ENCODE peak calls at places on chromosomes 1 and 21, in ten cellular contexts. B is NT2/D1; S is progenitor cell of endocrine pancreas; W is T-helper 17 cell; F is ELR; I is T-helper 2 cell; D is nucleus accumbens; Y is AG04449; Z is renal cortical epithelial cell; U is stimulated activated CD8-positive, alpha-beta memory T cell treated with anti-CD3 and anti-CD28 coated beads, Interleukin-2, amount 100 ng/mL, for 1 hour. X is an unnamed sample.

GRCh38 chr1:3564921-3565831 is 46.1 kb downstream of the MEGF6 start:
- DNase-seq in B (no peak), S (peak), W (no peak), F (peak), I (peak), D (no peak), Y (no peak), Z (no peak), U (no peak), X (no peak)

GRCh38 chr21:34524671-34525601 is 12.9 kb upstream of the KCNE1 start:
- DNase-seq in B (no peak), S (no peak), W (no peak), F (peak), I (no peak), D (no peak), Y (no peak), Z (no peak), U (no peak), X (no peak)

GRCh38 chr1:84603223-84603622 is 29.0 kb upstream of the CTBS start:
- DNase-seq in B (peak), S (no peak), W (no peak), F (peak), I (no peak), D (no peak), Y (no peak), Z (no peak), U (no peak), X (no peak)

GRCh38 chr1:65772607-65773006 is 20.1 kb upstream of the PDE4B start:
- DNase-seq in B (no peak), S (no peak), W (no peak), F (peak), I (no peak), D (no peak), Y (no peak), Z (no peak), U (no peak), X (no peak)

GRCh38 chr1:29254346-29254745 is 18.0 kb downstream of the PTPRU start:
- DNase-seq in B (no peak), S (no peak), W (no peak), F (no peak), I (no peak), D (no peak), Y (no peak), Z (no peak), U (no peak), X (no peak)

GRCh38 chr1:30790850-30791778 is 33.5 kb upstream of the LAPTM5 start:
- DNase-seq in B (no peak), S (no peak), W (no peak), F (no peak), I (no peak), D (no peak), Y (no peak), Z (no peak), U (no peak), X (no peak)

GRCh38 chr1:11817192-11817591 is 11.2 kb downstream of the CLCN6 start:
- DNase-seq in B (no peak), S (no peak), W (no peak), F (no peak), I (no peak), D (no peak), Y (no peak), Z (no peak), U (no peak), X (no peak)

GRCh38 chr1:9652379-9653194 is 1.1 kb downstream of the PIK3CD start:
- DNase-seq in B (no peak), S (no peak), W (peak), F (peak), I (peak), D (no peak), Y (no peak), Z (no peak), U (peak), X (peak)

GRCh38 chr1:229169399-229169798 is 101.5 kb upstream of the RAB4A start:
- DNase-seq in B (no peak), S (no peak), W (no peak), F (no peak), I (no peak), D (no peak), Y (no peak), Z (no peak), U (no peak), X (no peak)

GRCh38 chr1:243251544-243251943 is 3.5 kb downstream of the CEP170 start:
- DNase-seq in B (no peak), S (no peak), W (no peak), F (peak), I (no peak), D (no peak), Y (no peak), Z (peak), U (no peak), X (no peak)

GRCh38 chr1:168709896-168710305 is 19.1 kb downstream of the DPT start:
- DNase-seq in B (no peak), S (no peak), W (no peak), F (peak), I (no peak), D (no peak), Y (peak), Z (peak), U (no peak), X (no peak)

GRCh38 chr1:185938396-185938795 is 204.2 kb downstream of the HMCN1 start:
- DNase-seq in B (no peak), S (no peak), W (no peak), F (peak), I (no peak), D (no peak), Y (no peak), Z (no peak), U (no peak), X (no peak)

GRCh38 chr1:63951076-63951946 is 177.5 kb downstream of the ROR1 start:
- DNase-seq in B (no peak), S (no peak), W (no peak), F (no peak), I (no peak), D (no peak), Y (no peak), Z (no peak), U (no peak), X (no peak)

GRCh38 chr1:107058245-107059032 is 2.0 kb downstream of the PRMT6 start:
- DNase-seq in B (no peak), S (no peak), W (no peak), F (no peak), I (no peak), D (no peak), Y (no peak), Z (peak), U (no peak), X (no peak)

GRCh38 chr21:30257773-30258172 is 25.0 kb downstream of the KRTAP24-1 start:
- DNase-seq in B (peak), S (no peak), W (no peak), F (no peak), I (no peak), D (no peak), Y (no peak), Z (peak), U (no peak), X (no peak)

GRCh38 chr1:1777950-1778826 is at the start of gene NADK:
- DNase-seq in B (no peak), S (peak), W (peak), F (peak), I (peak), D (no peak), Y (no peak), Z (no peak), U (peak), X (peak)

GRCh38 chr1:50023292-50024159 is at the start of gene AGBL4:
- DNase-seq in B (peak), S (peak), W (no peak), F (no peak), I (no peak), D (peak), Y (no peak), Z (peak), U (no peak), X (no peak)

GRCh38 chr1:73056826-73057225 is 774.5 kb upstream of the NEGR1 start:
- DNase-seq in B (no peak), S (no peak), W (no peak), F (no peak), I (no peak), D (no peak), Y (no peak), Z (no peak), U (no peak), X (no peak)

GRCh38 chr1:37020653-37021277 is 13.6 kb downstream of the GRIK3 start:
- DNase-seq in B (peak), S (peak), W (no peak), F (peak), I (no peak), D (no peak), Y (no peak), Z (no peak), U (no peak), X (no peak)

GRCh38 chr1:185170291-185170848 is 13.4 kb downstream of the SWT1 start:
- DNase-seq in B (peak), S (peak), W (no peak), F (peak), I (no peak), D (peak), Y (no peak), Z (peak), U (no peak), X (no peak)

GRCh38 chr1:172993640-172994039 is 57.1 kb downstream of the TNFSF18 start:
- DNase-seq in B (no peak), S (no peak), W (no peak), F (peak), I (no peak), D (no peak), Y (peak), Z (peak), U (no peak), X (no peak)

GRCh38 chr1:37667023-37667769 is 25.1 kb upstream of the CDCA8 start:
- DNase-seq in B (no peak), S (no peak), W (no peak), F (peak), I (no peak), D (no peak), Y (no peak), Z (no peak), U (no peak), X (no peak)

GRCh38 chr1:29083318-29084195 is 40.1 kb downstream of the TMEM200B start:
- DNase-seq in B (no peak), S (no peak), W (no peak), F (no peak), I (no peak), D (no peak), Y (no peak), Z (no peak), U (no peak), X (no peak)

GRCh38 chr1:78536427-78536826 is 45.7 kb downstream of the PTGFR start:
- DNase-seq in B (no peak), S (no peak), W (no peak), F (peak), I (no peak), D (no peak), Y (peak), Z (no peak), U (no peak), X (no peak)

GRCh38 chr1:57172040-57172439 is 206.2 kb upstream of the C8B start:
- DNase-seq in B (no peak), S (no peak), W (no peak), F (no peak), I (no peak), D (no peak), Y (no peak), Z (no peak), U (no peak), X (no peak)

GRCh38 chr1:55040083-55040952 is 970 bp downstream of the PCSK9 start:
- DNase-seq in B (no peak), S (no peak), W (no peak), F (no peak), I (no peak), D (no peak), Y (no peak), Z (no peak), U (no peak), X (no peak)

GRCh38 chr1:53572061-53572801 is 113.0 kb downstream of the DMRTB1 start:
- DNase-seq in B (no peak), S (no peak), W (no peak), F (peak), I (no peak), D (no peak), Y (peak), Z (peak), U (no peak), X (no peak)

GRCh38 chr1:235919127-235919796 is 52.6 kb upstream of the LYST start:
- DNase-seq in B (no peak), S (no peak), W (no peak), F (peak), I (no peak), D (no peak), Y (no peak), Z (peak), U (no peak), X (no peak)

GRCh38 chr1:155174334-155175280 is 958 bp downstream of the TRIM46 start:
- DNase-seq in B (no peak), S (no peak), W (peak), F (peak), I (peak), D (peak), Y (no peak), Z (no peak), U (no peak), X (no peak)

GRCh38 chr1:200178340-200178739 is 150.8 kb downstream of the NR5A2 start:
- DNase-seq in B (no peak), S (no peak), W (no peak), F (no peak), I (no peak), D (no peak), Y (no peak), Z (no peak), U (no peak), X (no peak)

GRCh38 chr1:59455206-59455605 is 158.3 kb downstream of the FGGY start:
- DNase-seq in B (no peak), S (no peak), W (no peak), F (peak), I (no peak), D (no peak), Y (no peak), Z (peak), U (no peak), X (no peak)

GRCh38 chr1:78223417-78224215 is 177.8 kb downstream of the GIPC2 start:
- DNase-seq in B (no peak), S (no peak), W (no peak), F (peak), I (no peak), D (no peak), Y (peak), Z (peak), U (no peak), X (no peak)

GRCh38 chr1:48493970-48494769 is 22.2 kb upstream of the SPATA6 start:
- DNase-seq in B (no peak), S (no peak), W (no peak), F (peak), I (no peak), D (peak), Y (peak), Z (peak), U (no peak), X (no peak)

GRCh38 chr1:56387071-56387747 is 192.2 kb downstream of the PLPP3 start:
- DNase-seq in B (no peak), S (no peak), W (no peak), F (no peak), I (no peak), D (no peak), Y (no peak), Z (peak), U (no peak), X (no peak)

GRCh38 chr1:106907795-106908194 is 148.7 kb upstream of the PRMT6 start:
- DNase-seq in B (no peak), S (no peak), W (no peak), F (no peak), I (no peak), D (no peak), Y (no peak), Z (no peak), U (no peak), X (no peak)

GRCh38 chr1:25135903-25136302 is 96.4 kb downstream of the SYF2 start:
- DNase-seq in B (no peak), S (no peak), W (no peak), F (no peak), I (no peak), D (no peak), Y (no peak), Z (no peak), U (no peak), X (no peak)

GRCh38 chr1:208203127-208203847 is 40.9 kb downstream of the PLXNA2 start:
- DNase-seq in B (no peak), S (no peak), W (no peak), F (peak), I (no peak), D (no peak), Y (no peak), Z (peak), U (no peak), X (no peak)

GRCh38 chr1:109984190-109984455 is 442 bp upstream of the AHCYL1 start:
- DNase-seq in B (no peak), S (no peak), W (no peak), F (peak), I (no peak), D (no peak), Y (no peak), Z (no peak), U (no peak), X (no peak)

GRCh38 chr1:14716474-14716873 is 118.0 kb downstream of the KAZN start:
- DNase-seq in B (no peak), S (no peak), W (no peak), F (no peak), I (no peak), D (no peak), Y (no peak), Z (no peak), U (no peak), X (no peak)

X was measured in activated gamma-delta T cell.